ENCODE peak calls at places on chromosomes 1 and 21, in eight cellular contexts. One of them, this sample, is unnamed.

GRCh38 chr1:58858344-58858673 is 74.5 kb upstream of the JUN start:
- DNase-seq in nephron progenitor cell: no peak
- DNase-seq in pons: no peak
- DNase-seq in activated naive CD4-positive, alpha-beta T cell: no peak
- DNase-seq in fibroblast of lung: peak; percentile 87
- DNase-seq in CD8-positive, alpha-beta memory T cell: peak; percentile 10
- DNase-seq in naive thymus-derived CD8-positive, alpha-beta T cell: peak; percentile 56
- DNase-seq in hippocampal formation: no peak
- DNase-seq in this sample: no peak

GRCh38 chr1:80566123-80566522 is 1234.6 kb upstream of the ADGRL2 start:
- DNase-seq in nephron progenitor cell: no peak
- DNase-seq in CD8-positive, alpha-beta memory T cell: no peak
- DNase-seq in naive thymus-derived CD8-positive, alpha-beta T cell: no peak
- DNase-seq in fibroblast of lung: no peak
- DNase-seq in pons: no peak
- DNase-seq in hippocampal formation: no peak
- DNase-seq in activated naive CD4-positive, alpha-beta T cell: no peak
- DNase-seq in this sample: no peak

GRCh38 chr1:7528386-7529031 is 242.6 kb upstream of the VAMP3 start:
- DNase-seq in hippocampal formation: no peak
- DNase-seq in fibroblast of lung: peak; percentile 62
- DNase-seq in naive thymus-derived CD8-positive, alpha-beta T cell: no peak
- DNase-seq in pons: no peak
- DNase-seq in CD8-positive, alpha-beta memory T cell: no peak
- DNase-seq in activated naive CD4-positive, alpha-beta T cell: no peak
- DNase-seq in nephron progenitor cell: no peak
- DNase-seq in this sample: no peak

GRCh38 chr1:25565188-25565591 is 21.8 kb downstream of the LDLRAP1 start:
- DNase-seq in hippocampal formation: no peak
- DNase-seq in activated naive CD4-positive, alpha-beta T cell: no peak
- DNase-seq in CD8-positive, alpha-beta memory T cell: peak; percentile 28
- DNase-seq in naive thymus-derived CD8-positive, alpha-beta T cell: peak; percentile 74
- DNase-seq in nephron progenitor cell: no peak
- DNase-seq in pons: no peak
- DNase-seq in fibroblast of lung: peak; percentile 40
- DNase-seq in this sample: no peak

GRCh38 chr1:8211620-8212442 is 106.1 kb upstream of the SLC45A1 start:
- DNase-seq in fibroblast of lung: peak; percentile 100
- DNase-seq in activated naive CD4-positive, alpha-beta T cell: no peak
- DNase-seq in hippocampal formation: no peak
- DNase-seq in pons: no peak
- DNase-seq in naive thymus-derived CD8-positive, alpha-beta T cell: no peak
- DNase-seq in nephron progenitor cell: no peak
- DNase-seq in CD8-positive, alpha-beta memory T cell: no peak
- DNase-seq in this sample: no peak

GRCh38 chr1:243742814-243743213 is 107.2 kb downstream of the AKT3 start:
- DNase-seq in CD8-positive, alpha-beta memory T cell: no peak
- DNase-seq in pons: no peak
- DNase-seq in activated naive CD4-positive, alpha-beta T cell: no peak
- DNase-seq in naive thymus-derived CD8-positive, alpha-beta T cell: no peak
- DNase-seq in fibroblast of lung: peak; percentile 91
- DNase-seq in nephron progenitor cell: no peak
- DNase-seq in hippocampal formation: no peak
- DNase-seq in this sample: no peak

GRCh38 chr1:184379111-184379752 is 7.6 kb upstream of the C1orf21 start:
- DNase-seq in nephron progenitor cell: no peak
- DNase-seq in activated naive CD4-positive, alpha-beta T cell: no peak
- DNase-seq in CD8-positive, alpha-beta memory T cell: no peak
- DNase-seq in fibroblast of lung: no peak
- DNase-seq in pons: no peak
- DNase-seq in naive thymus-derived CD8-positive, alpha-beta T cell: no peak
- DNase-seq in hippocampal formation: no peak
- DNase-seq in this sample: no peak

GRCh38 chr1:41537788-41538351 is 53.4 kb upstream of the EDN2 start:
- DNase-seq in naive thymus-derived CD8-positive, alpha-beta T cell: no peak
- DNase-seq in nephron progenitor cell: no peak
- DNase-seq in activated naive CD4-positive, alpha-beta T cell: no peak
- DNase-seq in CD8-positive, alpha-beta memory T cell: no peak
- DNase-seq in pons: no peak
- DNase-seq in hippocampal formation: no peak
- DNase-seq in fibroblast of lung: peak; percentile 77
- DNase-seq in this sample: no peak

GRCh38 chr1:76625887-76626286 is 241.4 kb upstream of the ST6GALNAC5 start:
- DNase-seq in fibroblast of lung: no peak
- DNase-seq in activated naive CD4-positive, alpha-beta T cell: no peak
- DNase-seq in nephron progenitor cell: no peak
- DNase-seq in hippocampal formation: no peak
- DNase-seq in naive thymus-derived CD8-positive, alpha-beta T cell: no peak
- DNase-seq in pons: no peak
- DNase-seq in CD8-positive, alpha-beta memory T cell: no peak
- DNase-seq in this sample: no peak

GRCh38 chr21:33059319-33059894 is 10.5 kb upstream of the OLIG1 start:
- DNase-seq in CD8-positive, alpha-beta memory T cell: peak; percentile 17
- DNase-seq in nephron progenitor cell: no peak
- DNase-seq in hippocampal formation: no peak
- DNase-seq in fibroblast of lung: no peak
- DNase-seq in naive thymus-derived CD8-positive, alpha-beta T cell: no peak
- DNase-seq in activated naive CD4-positive, alpha-beta T cell: no peak
- DNase-seq in pons: peak; percentile 77
- DNase-seq in this sample: peak; percentile 19

GRCh38 chr1:229363723-229364122 is 20.9 kb upstream of the CCSAP start:
- DNase-seq in CD8-positive, alpha-beta memory T cell: no peak
- DNase-seq in fibroblast of lung: peak; percentile 19
- DNase-seq in pons: no peak
- DNase-seq in naive thymus-derived CD8-positive, alpha-beta T cell: no peak
- DNase-seq in activated naive CD4-positive, alpha-beta T cell: no peak
- DNase-seq in nephron progenitor cell: no peak
- DNase-seq in hippocampal formation: no peak
- DNase-seq in this sample: no peak

GRCh38 chr21:33654412-33654811 is 12.1 kb downstream of the ITSN1 start:
- DNase-seq in nephron progenitor cell: no peak
- DNase-seq in CD8-positive, alpha-beta memory T cell: no peak
- DNase-seq in activated naive CD4-positive, alpha-beta T cell: no peak
- DNase-seq in naive thymus-derived CD8-positive, alpha-beta T cell: no peak
- DNase-seq in pons: no peak
- DNase-seq in fibroblast of lung: no peak
- DNase-seq in hippocampal formation: no peak
- DNase-seq in this sample: no peak

GRCh38 chr1:936865-937264 is 13.1 kb downstream of the SAMD11 start:
- DNase-seq in naive thymus-derived CD8-positive, alpha-beta T cell: no peak
- DNase-seq in nephron progenitor cell: no peak
- DNase-seq in pons: no peak
- DNase-seq in fibroblast of lung: no peak
- DNase-seq in activated naive CD4-positive, alpha-beta T cell: no peak
- DNase-seq in CD8-positive, alpha-beta memory T cell: no peak
- DNase-seq in hippocampal formation: no peak
- DNase-seq in this sample: no peak

GRCh38 chr1:55055084-55055882 is 15.9 kb downstream of the PCSK9 start:
- DNase-seq in CD8-positive, alpha-beta memory T cell: no peak
- DNase-seq in nephron progenitor cell: no peak
- DNase-seq in activated naive CD4-positive, alpha-beta T cell: no peak
- DNase-seq in fibroblast of lung: no peak
- DNase-seq in naive thymus-derived CD8-positive, alpha-beta T cell: no peak
- DNase-seq in pons: peak; percentile 28
- DNase-seq in hippocampal formation: no peak
- DNase-seq in this sample: no peak

GRCh38 chr1:11856698-11857097 is 2.0 kb downstream of the NPPB start:
- DNase-seq in activated naive CD4-positive, alpha-beta T cell: no peak
- DNase-seq in nephron progenitor cell: no peak
- DNase-seq in hippocampal formation: no peak
- DNase-seq in pons: no peak
- DNase-seq in fibroblast of lung: no peak
- DNase-seq in CD8-positive, alpha-beta memory T cell: no peak
- DNase-seq in naive thymus-derived CD8-positive, alpha-beta T cell: no peak
- DNase-seq in this sample: no peak

GRCh38 chr21:22297575-22297974 is 1299.4 kb downstream of the NCAM2 start:
- DNase-seq in pons: no peak
- DNase-seq in fibroblast of lung: no peak
- DNase-seq in naive thymus-derived CD8-positive, alpha-beta T cell: peak; percentile 26
- DNase-seq in hippocampal formation: no peak
- DNase-seq in CD8-positive, alpha-beta memory T cell: no peak
- DNase-seq in nephron progenitor cell: no peak
- DNase-seq in activated naive CD4-positive, alpha-beta T cell: no peak
- DNase-seq in this sample: no peak

GRCh38 chr1:220956861-220957605 is 77.8 kb downstream of the HLX start:
- DNase-seq in activated naive CD4-positive, alpha-beta T cell: no peak
- DNase-seq in pons: no peak
- DNase-seq in CD8-positive, alpha-beta memory T cell: no peak
- DNase-seq in naive thymus-derived CD8-positive, alpha-beta T cell: no peak
- DNase-seq in hippocampal formation: no peak
- DNase-seq in fibroblast of lung: peak; percentile 98
- DNase-seq in nephron progenitor cell: no peak
- DNase-seq in this sample: no peak

GRCh38 chr1:36703526-36704208 is 221.0 kb upstream of the CSF3R start:
- DNase-seq in nephron progenitor cell: peak; percentile 91
- DNase-seq in pons: peak; percentile 83
- DNase-seq in naive thymus-derived CD8-positive, alpha-beta T cell: peak; percentile 34
- DNase-seq in fibroblast of lung: peak; percentile 31
- DNase-seq in hippocampal formation: peak; percentile 78
- DNase-seq in activated naive CD4-positive, alpha-beta T cell: no peak
- DNase-seq in CD8-positive, alpha-beta memory T cell: no peak
- DNase-seq in this sample: peak; percentile 26

GRCh38 chr1:46643368-46643775 is 24.8 kb downstream of the ATPAF1 start:
- DNase-seq in fibroblast of lung: peak; percentile 92
- DNase-seq in pons: peak; percentile 61
- DNase-seq in naive thymus-derived CD8-positive, alpha-beta T cell: no peak
- DNase-seq in nephron progenitor cell: no peak
- DNase-seq in hippocampal formation: no peak
- DNase-seq in CD8-positive, alpha-beta memory T cell: no peak
- DNase-seq in activated naive CD4-positive, alpha-beta T cell: no peak
- DNase-seq in this sample: no peak

GRCh38 chr1:111062081-111062480 is 77.8 kb downstream of the DRAM2 start:
- DNase-seq in nephron progenitor cell: no peak
- DNase-seq in fibroblast of lung: no peak
- DNase-seq in pons: no peak
- DNase-seq in naive thymus-derived CD8-positive, alpha-beta T cell: no peak
- DNase-seq in CD8-positive, alpha-beta memory T cell: no peak
- DNase-seq in hippocampal formation: no peak
- DNase-seq in activated naive CD4-positive, alpha-beta T cell: no peak
- DNase-seq in this sample: no peak

GRCh38 chr1:212608956-212609700 is 567 bp downstream of the ATF3 start:
- DNase-seq in nephron progenitor cell: peak; percentile 83
- DNase-seq in naive thymus-derived CD8-positive, alpha-beta T cell: peak; percentile 54
- DNase-seq in CD8-positive, alpha-beta memory T cell: peak; percentile 57
- DNase-seq in activated naive CD4-positive, alpha-beta T cell: no peak
- DNase-seq in fibroblast of lung: peak; percentile 46
- DNase-seq in pons: peak; percentile 30
- DNase-seq in hippocampal formation: no peak
- DNase-seq in this sample: no peak

GRCh38 chr1:79982218-79982617 is 975.7 kb upstream of the ADGRL4 start:
- DNase-seq in nephron progenitor cell: no peak
- DNase-seq in naive thymus-derived CD8-positive, alpha-beta T cell: no peak
- DNase-seq in fibroblast of lung: peak; percentile 88
- DNase-seq in activated naive CD4-positive, alpha-beta T cell: no peak
- DNase-seq in hippocampal formation: peak; percentile 24
- DNase-seq in CD8-positive, alpha-beta memory T cell: no peak
- DNase-seq in pons: peak; percentile 67
- DNase-seq in this sample: no peak

GRCh38 chr1:213997031-213997771 is 9.4 kb downstream of the PROX1 start:
- DNase-seq in activated naive CD4-positive, alpha-beta T cell: no peak
- DNase-seq in fibroblast of lung: no peak
- DNase-seq in naive thymus-derived CD8-positive, alpha-beta T cell: no peak
- DNase-seq in pons: no peak
- DNase-seq in nephron progenitor cell: no peak
- DNase-seq in hippocampal formation: no peak
- DNase-seq in CD8-positive, alpha-beta memory T cell: no peak
- DNase-seq in this sample: no peak

GRCh38 chr1:209207126-209207700 is 376.3 kb upstream of the CAMK1G start:
- DNase-seq in naive thymus-derived CD8-positive, alpha-beta T cell: no peak
- DNase-seq in activated naive CD4-positive, alpha-beta T cell: no peak
- DNase-seq in pons: peak; percentile 66
- DNase-seq in fibroblast of lung: no peak
- DNase-seq in CD8-positive, alpha-beta memory T cell: no peak
- DNase-seq in nephron progenitor cell: no peak
- DNase-seq in hippocampal formation: no peak
- DNase-seq in this sample: no peak

GRCh38 chr1:209655832-209656231 is 3.6 kb upstream of the LAMB3 start:
- DNase-seq in fibroblast of lung: no peak
- DNase-seq in naive thymus-derived CD8-positive, alpha-beta T cell: no peak
- DNase-seq in CD8-positive, alpha-beta memory T cell: no peak
- DNase-seq in nephron progenitor cell: no peak
- DNase-seq in activated naive CD4-positive, alpha-beta T cell: no peak
- DNase-seq in pons: no peak
- DNase-seq in hippocampal formation: no peak
- DNase-seq in this sample: no peak

GRCh38 chr1:100530901-100531487 is 6.9 kb upstream of the GPR88 start:
- DNase-seq in nephron progenitor cell: no peak
- DNase-seq in CD8-positive, alpha-beta memory T cell: peak; percentile 13
- DNase-seq in naive thymus-derived CD8-positive, alpha-beta T cell: peak; percentile 47
- DNase-seq in hippocampal formation: no peak
- DNase-seq in activated naive CD4-positive, alpha-beta T cell: no peak
- DNase-seq in fibroblast of lung: peak; percentile 81
- DNase-seq in pons: no peak
- DNase-seq in this sample: peak; percentile 54

GRCh38 chr1:41420877-41421276 is 59.6 kb downstream of the FOXO6 start:
- DNase-seq in activated naive CD4-positive, alpha-beta T cell: no peak
- DNase-seq in fibroblast of lung: peak; percentile 28
- DNase-seq in naive thymus-derived CD8-positive, alpha-beta T cell: no peak
- DNase-seq in hippocampal formation: no peak
- DNase-seq in nephron progenitor cell: no peak
- DNase-seq in CD8-positive, alpha-beta memory T cell: no peak
- DNase-seq in pons: no peak
- DNase-seq in this sample: no peak

GRCh38 chr1:9294910-9295636 is 2.4 kb downstream of the SPSB1 start:
- DNase-seq in activated naive CD4-positive, alpha-beta T cell: no peak
- DNase-seq in naive thymus-derived CD8-positive, alpha-beta T cell: no peak
- DNase-seq in pons: peak; percentile 58
- DNase-seq in nephron progenitor cell: no peak
- DNase-seq in hippocampal formation: no peak
- DNase-seq in CD8-positive, alpha-beta memory T cell: no peak
- DNase-seq in fibroblast of lung: peak; percentile 77
- DNase-seq in this sample: no peak

GRCh38 chr1:17377325-17377953 is 5.4 kb downstream of the PADI6 start:
- DNase-seq in fibroblast of lung: no peak
- DNase-seq in CD8-positive, alpha-beta memory T cell: no peak
- DNase-seq in pons: no peak
- DNase-seq in activated naive CD4-positive, alpha-beta T cell: no peak
- DNase-seq in naive thymus-derived CD8-positive, alpha-beta T cell: no peak
- DNase-seq in hippocampal formation: no peak
- DNase-seq in nephron progenitor cell: no peak
- DNase-seq in this sample: no peak

GRCh38 chr1:247639381-247639981 is 34.1 kb downstream of the OR2G3 start:
- DNase-seq in nephron progenitor cell: no peak
- DNase-seq in hippocampal formation: peak; percentile 3
- DNase-seq in pons: peak; percentile 38
- DNase-seq in CD8-positive, alpha-beta memory T cell: no peak
- DNase-seq in naive thymus-derived CD8-positive, alpha-beta T cell: peak; percentile 1
- DNase-seq in activated naive CD4-positive, alpha-beta T cell: no peak
- DNase-seq in fibroblast of lung: peak; percentile 16
- DNase-seq in this sample: no peak

GRCh38 chr1:65048325-65048724 is 82.0 kb upstream of the JAK1 start:
- DNase-seq in CD8-positive, alpha-beta memory T cell: no peak
- DNase-seq in nephron progenitor cell: no peak
- DNase-seq in naive thymus-derived CD8-positive, alpha-beta T cell: no peak
- DNase-seq in activated naive CD4-positive, alpha-beta T cell: no peak
- DNase-seq in pons: no peak
- DNase-seq in hippocampal formation: no peak
- DNase-seq in fibroblast of lung: no peak
- DNase-seq in this sample: no peak

GRCh38 chr1:224736619-224737352 is 120.7 kb downstream of the CNIH3 start:
- DNase-seq in pons: peak; percentile 86
- DNase-seq in naive thymus-derived CD8-positive, alpha-beta T cell: no peak
- DNase-seq in nephron progenitor cell: no peak
- DNase-seq in CD8-positive, alpha-beta memory T cell: no peak
- DNase-seq in activated naive CD4-positive, alpha-beta T cell: no peak
- DNase-seq in hippocampal formation: peak; percentile 32
- DNase-seq in fibroblast of lung: peak; percentile 63
- DNase-seq in this sample: no peak

GRCh38 chr1:4603317-4604110 is 50.9 kb upstream of the AJAP1 start:
- DNase-seq in CD8-positive, alpha-beta memory T cell: no peak
- DNase-seq in activated naive CD4-positive, alpha-beta T cell: no peak
- DNase-seq in nephron progenitor cell: no peak
- DNase-seq in pons: no peak
- DNase-seq in fibroblast of lung: no peak
- DNase-seq in naive thymus-derived CD8-positive, alpha-beta T cell: no peak
- DNase-seq in hippocampal formation: no peak
- DNase-seq in this sample: peak; percentile 59

GRCh38 chr1:227330709-227331108 is 12.4 kb upstream of the CDC42BPA start:
- DNase-seq in activated naive CD4-positive, alpha-beta T cell: no peak
- DNase-seq in pons: no peak
- DNase-seq in naive thymus-derived CD8-positive, alpha-beta T cell: no peak
- DNase-seq in CD8-positive, alpha-beta memory T cell: no peak
- DNase-seq in nephron progenitor cell: no peak
- DNase-seq in hippocampal formation: no peak
- DNase-seq in fibroblast of lung: peak; percentile 24
- DNase-seq in this sample: no peak

This sample was measured in KG1.